ENCODE peak calls at places on chromosomes 5 and 9, in six cellular contexts. Y, E, C, I, J and G are unnamed samples.

GRCh38 chr9:134509306-134509705 is 132.3 kb upstream of the COL5A1 start:
- DNase-seq in Y (no peak), E (no peak), C (no peak), I (no peak), J (no peak), G (no peak)

GRCh38 chr5:150394103-150394502 is 18.6 kb downstream of the CD74 start:
- DNase-seq in Y (no peak), E (no peak), C (peak; percentile 18), I (peak; percentile 16), J (peak; percentile 88), G (no peak)

GRCh38 chr9:128550226-128550625 is 2.2 kb upstream of the SPTAN1 start:
- DNase-seq in Y (no peak), E (peak; percentile 62), C (no peak), I (peak; percentile 47), J (no peak), G (no peak)

GRCh38 chr5:151406322-151406947 is 41.0 kb upstream of the SLC36A1 start:
- DNase-seq in Y (no peak), E (no peak), C (peak; percentile 15), I (peak; percentile 5), J (peak; percentile 24), G (no peak)

GRCh38 chr5:178941361-178941760 is 363 bp downstream of the ZNF454 start:
- DNase-seq in Y (peak; percentile 44), E (no peak), C (no peak), I (no peak), J (no peak), G (peak; percentile 39)

GRCh38 chr9:98081477-98082219 is 25.1 kb downstream of the NANS start:
- DNase-seq in Y (peak; percentile 64), E (peak; percentile 34), C (peak; percentile 84), I (peak; percentile 85), J (no peak), G (no peak)

GRCh38 chr9:3526903-3527652 is 1.3 kb upstream of the RFX3 start:
- DNase-seq in Y (no peak), E (no peak), C (no peak), I (peak; percentile 22), J (peak; percentile 15), G (no peak)

GRCh38 chr5:67431191-67431590 is 234.6 kb upstream of the CD180 start:
- DNase-seq in Y (no peak), E (no peak), C (peak; percentile 79), I (peak; percentile 24), J (peak; percentile 4), G (no peak)

GRCh38 chr5:149367249-149367971 is 9.6 kb downstream of the PCYOX1L start:
- DNase-seq in Y (no peak), E (peak; percentile 66), C (peak; percentile 59), I (peak; percentile 47), J (peak; percentile 74), G (peak; percentile 37)

GRCh38 chr5:163565492-163565891 is 60.1 kb downstream of the MAT2B start:
- DNase-seq in Y (no peak), E (no peak), C (no peak), I (peak; percentile 17), J (peak; percentile 16), G (no peak)

GRCh38 chr9:127361561-127361960 is 35.4 kb upstream of the SLC2A8 start:
- DNase-seq in Y (no peak), E (no peak), C (peak; percentile 91), I (no peak), J (peak; percentile 17), G (no peak)

GRCh38 chr5:123147128-123147527 is 58.1 kb downstream of the PRDM6 start:
- DNase-seq in Y (no peak), E (no peak), C (no peak), I (no peak), J (no peak), G (no peak)

GRCh38 chr5:139646912-139647391 is 1.2 kb upstream of the CXXC5 start:
- DNase-seq in Y (no peak), E (no peak), C (no peak), I (no peak), J (no peak), G (no peak)

GRCh38 chr9:125932012-125932411 is 184.8 kb downstream of the PBX3 start:
- DNase-seq in Y (no peak), E (no peak), C (peak; percentile 99), I (peak; percentile 99), J (peak; percentile 98), G (no peak)

GRCh38 chr5:32709789-32710334 is 1.3 kb upstream of the NPR3 start:
- DNase-seq in Y (peak; percentile 70), E (peak; percentile 46), C (peak; percentile 64), I (peak; percentile 71), J (peak; percentile 60), G (peak; percentile 68)

GRCh38 chr5:168908207-168908606 is 329.0 kb upstream of the PANK3 start:
- DNase-seq in Y (no peak), E (no peak), C (peak; percentile 20), I (peak; percentile 75), J (no peak), G (no peak)

GRCh38 chr5:122312670-122312988 is 592 bp downstream of the SNCAIP start:
- DNase-seq in Y (no peak), E (no peak), C (no peak), I (peak; percentile 27), J (peak; percentile 7), G (no peak)

GRCh38 chr5:171743786-171744076 is 41.9 kb upstream of the SMIM23 start:
- DNase-seq in Y (no peak), E (no peak), C (no peak), I (no peak), J (no peak), G (no peak)

GRCh38 chr9:136849960-136850865 is 1.0 kb downstream of the PHPT1 start:
- DNase-seq in Y (no peak), E (no peak), C (no peak), I (no peak), J (no peak), G (no peak)

GRCh38 chr9:128713411-128713780 is 10.5 kb downstream of the ZDHHC12 start:
- DNase-seq in Y (no peak), E (no peak), C (no peak), I (no peak), J (no peak), G (no peak)

GRCh38 chr5:73655521-73656160 is 29.6 kb downstream of the ARHGEF28 start:
- DNase-seq in Y (no peak), E (no peak), C (no peak), I (no peak), J (peak; percentile 58), G (peak; percentile 16)

GRCh38 chr5:82986404-82986803 is 90.8 kb downstream of the TMEM167A start:
- DNase-seq in Y (no peak), E (no peak), C (no peak), I (no peak), J (no peak), G (no peak)

GRCh38 chr5:10611290-10611689 is 47.4 kb downstream of the ANKRD33B start:
- DNase-seq in Y (no peak), E (no peak), C (no peak), I (peak; percentile 28), J (no peak), G (no peak)

GRCh38 chr5:36079200-36079761 is 12.6 kb upstream of the UGT3A2 start:
- DNase-seq in Y (no peak), E (no peak), C (peak; percentile 71), I (peak; percentile 50), J (peak; percentile 56), G (no peak)

GRCh38 chr5:61177716-61178115 is 15.4 kb upstream of the SMIM15 start:
- DNase-seq in Y (no peak), E (no peak), C (no peak), I (no peak), J (no peak), G (no peak)

GRCh38 chr9:129500166-129500862 is 120.6 kb downstream of the C9orf50 start:
- DNase-seq in Y (no peak), E (no peak), C (no peak), I (peak; percentile 62), J (no peak), G (no peak)

GRCh38 chr5:127406326-127407121 is 110.9 kb upstream of the PRRC1 start:
- DNase-seq in Y (no peak), E (no peak), C (no peak), I (no peak), J (peak; percentile 17), G (no peak)

GRCh38 chr9:136835162-136835931 is 6.9 kb upstream of the AJM1 start:
- DNase-seq in Y (no peak), E (no peak), C (no peak), I (no peak), J (no peak), G (no peak)

GRCh38 chr5:9226026-9226536 is 319.8 kb downstream of the SEMA5A start:
- DNase-seq in Y (no peak), E (no peak), C (no peak), I (no peak), J (no peak), G (no peak)

GRCh38 chr9:126522957-126523356 is 90.8 kb upstream of the LMX1B start:
- DNase-seq in Y (no peak), E (no peak), C (no peak), I (no peak), J (no peak), G (no peak)